ENCODE peak calls at places on chromosomes 4 and X, in nine cellular contexts. One of them, this sample, is unnamed.
A peak's percentile ranks its signal among the peaks of the same experiment; 100 is the strongest.

GRCh38 chrX:100649550-100650356 is 5.8 kb downstream of the SRPX2 start:
- DNase-seq in NCI-H1092 treated with DMSO at 0.1 percent for 48 hours: no peak
- DNase-seq in Calu3: peak; percentile 75
- DNase-seq in pons: peak; percentile 30
- DNase-seq in RWPE1: peak; percentile 43
- DNase-seq in occipital lobe: no peak
- DNase-seq in RKO: no peak
- DNase-seq in posterior vena cava: peak; percentile 90
- DNase-seq in activated T-helper 2 cell treated with anti-CD3 and anti-CD28 coated beads, Interferon-gamma antibody, Interleukin-2, Interleukin-4, amounts not matched to agents 10 μg/mL and 5 μg/mL and 100 μg/mL, durations not matched to agents 14 hours and 24 hours and 36 hours: no peak
- DNase-seq in this sample: peak; percentile 88

GRCh38 chr4:87270825-87271224 is 50.4 kb upstream of the KLHL8 start:
- DNase-seq in posterior vena cava: no peak
- DNase-seq in RKO: no peak
- DNase-seq in pons: no peak
- DNase-seq in NCI-H1092 treated with DMSO at 0.1 percent for 48 hours: no peak
- DNase-seq in RWPE1: no peak
- DNase-seq in Calu3: no peak
- DNase-seq in occipital lobe: no peak
- DNase-seq in activated T-helper 2 cell treated with anti-CD3 and anti-CD28 coated beads, Interferon-gamma antibody, Interleukin-2, Interleukin-4, amounts not matched to agents 10 μg/mL and 5 μg/mL and 100 μg/mL, durations not matched to agents 14 hours and 24 hours and 36 hours: no peak
- DNase-seq in this sample: no peak

GRCh38 chrX:48883729-48884128 is 13.8 kb downstream of the TIMM17B start:
- DNase-seq in activated T-helper 2 cell treated with anti-CD3 and anti-CD28 coated beads, Interferon-gamma antibody, Interleukin-2, Interleukin-4, amounts not matched to agents 10 μg/mL and 5 μg/mL and 100 μg/mL, durations not matched to agents 14 hours and 24 hours and 36 hours: no peak
- DNase-seq in RKO: no peak
- DNase-seq in Calu3: no peak
- DNase-seq in RWPE1: no peak
- DNase-seq in NCI-H1092 treated with DMSO at 0.1 percent for 48 hours: no peak
- DNase-seq in pons: no peak
- DNase-seq in occipital lobe: no peak
- DNase-seq in posterior vena cava: no peak
- DNase-seq in this sample: no peak

GRCh38 chr4:111269439-111269838 is 646.6 kb upstream of the PITX2 start:
- DNase-seq in pons: no peak
- DNase-seq in activated T-helper 2 cell treated with anti-CD3 and anti-CD28 coated beads, Interferon-gamma antibody, Interleukin-2, Interleukin-4, amounts not matched to agents 10 μg/mL and 5 μg/mL and 100 μg/mL, durations not matched to agents 14 hours and 24 hours and 36 hours: no peak
- DNase-seq in occipital lobe: no peak
- DNase-seq in posterior vena cava: no peak
- DNase-seq in Calu3: no peak
- DNase-seq in RKO: no peak
- DNase-seq in RWPE1: no peak
- DNase-seq in NCI-H1092 treated with DMSO at 0.1 percent for 48 hours: no peak
- DNase-seq in this sample: no peak

GRCh38 chrX:17242470-17242869 is 132.5 kb upstream of the NHS start:
- DNase-seq in NCI-H1092 treated with DMSO at 0.1 percent for 48 hours: peak; percentile 67
- DNase-seq in Calu3: peak; percentile 62
- DNase-seq in RWPE1: peak; percentile 23
- DNase-seq in activated T-helper 2 cell treated with anti-CD3 and anti-CD28 coated beads, Interferon-gamma antibody, Interleukin-2, Interleukin-4, amounts not matched to agents 10 μg/mL and 5 μg/mL and 100 μg/mL, durations not matched to agents 14 hours and 24 hours and 36 hours: peak; percentile 6
- DNase-seq in RKO: peak; percentile 49
- DNase-seq in occipital lobe: no peak
- DNase-seq in posterior vena cava: no peak
- DNase-seq in pons: peak; percentile 53
- DNase-seq in this sample: peak; percentile 17

GRCh38 chr4:44118971-44119680 is 329.5 kb downstream of the KCTD8 start:
- DNase-seq in activated T-helper 2 cell treated with anti-CD3 and anti-CD28 coated beads, Interferon-gamma antibody, Interleukin-2, Interleukin-4, amounts not matched to agents 10 μg/mL and 5 μg/mL and 100 μg/mL, durations not matched to agents 14 hours and 24 hours and 36 hours: no peak
- DNase-seq in posterior vena cava: no peak
- DNase-seq in occipital lobe: no peak
- DNase-seq in pons: no peak
- DNase-seq in RWPE1: peak; percentile 42
- DNase-seq in Calu3: no peak
- DNase-seq in RKO: peak; percentile 13
- DNase-seq in NCI-H1092 treated with DMSO at 0.1 percent for 48 hours: no peak
- DNase-seq in this sample: no peak

GRCh38 chr4:138500869-138501268 is 258.7 kb upstream of the SLC7A11 start:
- DNase-seq in pons: no peak
- DNase-seq in Calu3: no peak
- DNase-seq in posterior vena cava: no peak
- DNase-seq in activated T-helper 2 cell treated with anti-CD3 and anti-CD28 coated beads, Interferon-gamma antibody, Interleukin-2, Interleukin-4, amounts not matched to agents 10 μg/mL and 5 μg/mL and 100 μg/mL, durations not matched to agents 14 hours and 24 hours and 36 hours: no peak
- DNase-seq in RKO: no peak
- DNase-seq in RWPE1: no peak
- DNase-seq in occipital lobe: no peak
- DNase-seq in NCI-H1092 treated with DMSO at 0.1 percent for 48 hours: no peak
- DNase-seq in this sample: peak; percentile 72

GRCh38 chr4:71270901-71271300 is 67.9 kb upstream of the SLC4A4 start:
- DNase-seq in activated T-helper 2 cell treated with anti-CD3 and anti-CD28 coated beads, Interferon-gamma antibody, Interleukin-2, Interleukin-4, amounts not matched to agents 10 μg/mL and 5 μg/mL and 100 μg/mL, durations not matched to agents 14 hours and 24 hours and 36 hours: no peak
- DNase-seq in RWPE1: no peak
- DNase-seq in posterior vena cava: no peak
- DNase-seq in pons: no peak
- DNase-seq in RKO: peak; percentile 22
- DNase-seq in Calu3: peak; percentile 63
- DNase-seq in NCI-H1092 treated with DMSO at 0.1 percent for 48 hours: peak; percentile 25
- DNase-seq in occipital lobe: no peak
- DNase-seq in this sample: peak; percentile 59

GRCh38 chr4:162891788-162892707 is 274.6 kb downstream of the NAF1 start:
- DNase-seq in posterior vena cava: no peak
- DNase-seq in NCI-H1092 treated with DMSO at 0.1 percent for 48 hours: no peak
- DNase-seq in RKO: no peak
- DNase-seq in Calu3: no peak
- DNase-seq in RWPE1: no peak
- DNase-seq in pons: peak; percentile 22
- DNase-seq in occipital lobe: no peak
- DNase-seq in activated T-helper 2 cell treated with anti-CD3 and anti-CD28 coated beads, Interferon-gamma antibody, Interleukin-2, Interleukin-4, amounts not matched to agents 10 μg/mL and 5 μg/mL and 100 μg/mL, durations not matched to agents 14 hours and 24 hours and 36 hours: no peak
- DNase-seq in this sample: no peak

GRCh38 chr4:2825740-2826139 is 17.9 kb upstream of the ADD1 start:
- DNase-seq in pons: no peak
- DNase-seq in activated T-helper 2 cell treated with anti-CD3 and anti-CD28 coated beads, Interferon-gamma antibody, Interleukin-2, Interleukin-4, amounts not matched to agents 10 μg/mL and 5 μg/mL and 100 μg/mL, durations not matched to agents 14 hours and 24 hours and 36 hours: no peak
- DNase-seq in posterior vena cava: peak; percentile 81
- DNase-seq in Calu3: no peak
- DNase-seq in RKO: no peak
- DNase-seq in occipital lobe: no peak
- DNase-seq in RWPE1: no peak
- DNase-seq in NCI-H1092 treated with DMSO at 0.1 percent for 48 hours: no peak
- DNase-seq in this sample: no peak

GRCh38 chrX:107324493-107325310 is 118.3 kb downstream of the DNAAF6 start:
- DNase-seq in RKO: peak; percentile 10
- DNase-seq in Calu3: peak; percentile 18
- DNase-seq in posterior vena cava: peak; percentile 79
- DNase-seq in NCI-H1092 treated with DMSO at 0.1 percent for 48 hours: peak; percentile 44
- DNase-seq in RWPE1: peak; percentile 12
- DNase-seq in occipital lobe: no peak
- DNase-seq in activated T-helper 2 cell treated with anti-CD3 and anti-CD28 coated beads, Interferon-gamma antibody, Interleukin-2, Interleukin-4, amounts not matched to agents 10 μg/mL and 5 μg/mL and 100 μg/mL, durations not matched to agents 14 hours and 24 hours and 36 hours: no peak
- DNase-seq in pons: peak; percentile 1
- DNase-seq in this sample: peak; percentile 7

GRCh38 chrX:45771114-45771513 is 570.4 kb upstream of the DIPK2B start:
- DNase-seq in posterior vena cava: no peak
- DNase-seq in activated T-helper 2 cell treated with anti-CD3 and anti-CD28 coated beads, Interferon-gamma antibody, Interleukin-2, Interleukin-4, amounts not matched to agents 10 μg/mL and 5 μg/mL and 100 μg/mL, durations not matched to agents 14 hours and 24 hours and 36 hours: no peak
- DNase-seq in pons: no peak
- DNase-seq in RWPE1: peak; percentile 64
- DNase-seq in NCI-H1092 treated with DMSO at 0.1 percent for 48 hours: no peak
- DNase-seq in occipital lobe: no peak
- DNase-seq in RKO: peak; percentile 100
- DNase-seq in Calu3: peak; percentile 45
- DNase-seq in this sample: peak; percentile 95

GRCh38 chrX:15948318-15948660 is 93.7 kb upstream of the AP1S2 start:
- DNase-seq in pons: no peak
- DNase-seq in activated T-helper 2 cell treated with anti-CD3 and anti-CD28 coated beads, Interferon-gamma antibody, Interleukin-2, Interleukin-4, amounts not matched to agents 10 μg/mL and 5 μg/mL and 100 μg/mL, durations not matched to agents 14 hours and 24 hours and 36 hours: no peak
- DNase-seq in NCI-H1092 treated with DMSO at 0.1 percent for 48 hours: no peak
- DNase-seq in posterior vena cava: no peak
- DNase-seq in occipital lobe: no peak
- DNase-seq in RKO: no peak
- DNase-seq in RWPE1: no peak
- DNase-seq in Calu3: no peak
- DNase-seq in this sample: peak; percentile 13

GRCh38 chrX:132001127-132001526 is 22.0 kb upstream of the STK26 start:
- DNase-seq in activated T-helper 2 cell treated with anti-CD3 and anti-CD28 coated beads, Interferon-gamma antibody, Interleukin-2, Interleukin-4, amounts not matched to agents 10 μg/mL and 5 μg/mL and 100 μg/mL, durations not matched to agents 14 hours and 24 hours and 36 hours: no peak
- DNase-seq in NCI-H1092 treated with DMSO at 0.1 percent for 48 hours: no peak
- DNase-seq in Calu3: no peak
- DNase-seq in posterior vena cava: no peak
- DNase-seq in RWPE1: peak; percentile 67
- DNase-seq in pons: no peak
- DNase-seq in occipital lobe: no peak
- DNase-seq in RKO: no peak
- DNase-seq in this sample: no peak

GRCh38 chrX:70172226-70172625 is 5.1 kb upstream of the DGAT2L6 start:
- DNase-seq in Calu3: no peak
- DNase-seq in NCI-H1092 treated with DMSO at 0.1 percent for 48 hours: no peak
- DNase-seq in occipital lobe: no peak
- DNase-seq in posterior vena cava: no peak
- DNase-seq in RKO: no peak
- DNase-seq in activated T-helper 2 cell treated with anti-CD3 and anti-CD28 coated beads, Interferon-gamma antibody, Interleukin-2, Interleukin-4, amounts not matched to agents 10 μg/mL and 5 μg/mL and 100 μg/mL, durations not matched to agents 14 hours and 24 hours and 36 hours: no peak
- DNase-seq in RWPE1: no peak
- DNase-seq in pons: no peak
- DNase-seq in this sample: peak; percentile 10

GRCh38 chr4:132642196-132642817 is 506.8 kb upstream of the PCDH10 start:
- DNase-seq in Calu3: peak; percentile 23
- DNase-seq in activated T-helper 2 cell treated with anti-CD3 and anti-CD28 coated beads, Interferon-gamma antibody, Interleukin-2, Interleukin-4, amounts not matched to agents 10 μg/mL and 5 μg/mL and 100 μg/mL, durations not matched to agents 14 hours and 24 hours and 36 hours: no peak
- DNase-seq in pons: peak; percentile 62
- DNase-seq in RKO: peak; percentile 76
- DNase-seq in RWPE1: peak; percentile 38
- DNase-seq in occipital lobe: no peak
- DNase-seq in NCI-H1092 treated with DMSO at 0.1 percent for 48 hours: peak; percentile 55
- DNase-seq in posterior vena cava: no peak
- DNase-seq in this sample: no peak

GRCh38 chrX:48720580-48721240 is 24.2 kb downstream of the SUV39H1 start:
- DNase-seq in posterior vena cava: no peak
- DNase-seq in RWPE1: no peak
- DNase-seq in NCI-H1092 treated with DMSO at 0.1 percent for 48 hours: no peak
- DNase-seq in activated T-helper 2 cell treated with anti-CD3 and anti-CD28 coated beads, Interferon-gamma antibody, Interleukin-2, Interleukin-4, amounts not matched to agents 10 μg/mL and 5 μg/mL and 100 μg/mL, durations not matched to agents 14 hours and 24 hours and 36 hours: no peak
- DNase-seq in occipital lobe: no peak
- DNase-seq in Calu3: no peak
- DNase-seq in pons: no peak
- DNase-seq in RKO: no peak
- DNase-seq in this sample: no peak

GRCh38 chrX:129984196-129984962 is 1.9 kb downstream of the BCORL1 start:
- DNase-seq in RKO: no peak
- DNase-seq in pons: no peak
- DNase-seq in posterior vena cava: no peak
- DNase-seq in RWPE1: no peak
- DNase-seq in NCI-H1092 treated with DMSO at 0.1 percent for 48 hours: no peak
- DNase-seq in occipital lobe: no peak
- DNase-seq in activated T-helper 2 cell treated with anti-CD3 and anti-CD28 coated beads, Interferon-gamma antibody, Interleukin-2, Interleukin-4, amounts not matched to agents 10 μg/mL and 5 μg/mL and 100 μg/mL, durations not matched to agents 14 hours and 24 hours and 36 hours: peak; percentile 19
- DNase-seq in Calu3: peak; percentile 50
- DNase-seq in this sample: peak; percentile 11

GRCh38 chr4:42302348-42302747 is 94.9 kb upstream of the SHISA3 start:
- DNase-seq in Calu3: peak; percentile 27
- DNase-seq in RKO: peak; percentile 65
- DNase-seq in RWPE1: peak; percentile 20
- DNase-seq in NCI-H1092 treated with DMSO at 0.1 percent for 48 hours: peak; percentile 63
- DNase-seq in pons: peak; percentile 80
- DNase-seq in occipital lobe: peak; percentile 3
- DNase-seq in activated T-helper 2 cell treated with anti-CD3 and anti-CD28 coated beads, Interferon-gamma antibody, Interleukin-2, Interleukin-4, amounts not matched to agents 10 μg/mL and 5 μg/mL and 100 μg/mL, durations not matched to agents 14 hours and 24 hours and 36 hours: no peak
- DNase-seq in posterior vena cava: no peak
- DNase-seq in this sample: no peak

GRCh38 chrX:13901354-13901753 is 84.5 kb upstream of the GPM6B start:
- DNase-seq in Calu3: no peak
- DNase-seq in pons: no peak
- DNase-seq in activated T-helper 2 cell treated with anti-CD3 and anti-CD28 coated beads, Interferon-gamma antibody, Interleukin-2, Interleukin-4, amounts not matched to agents 10 μg/mL and 5 μg/mL and 100 μg/mL, durations not matched to agents 14 hours and 24 hours and 36 hours: no peak
- DNase-seq in posterior vena cava: no peak
- DNase-seq in occipital lobe: no peak
- DNase-seq in RKO: no peak
- DNase-seq in NCI-H1092 treated with DMSO at 0.1 percent for 48 hours: no peak
- DNase-seq in RWPE1: no peak
- DNase-seq in this sample: no peak

This sample was measured in LHCN-M2.